ENCODE peak calls at places on chromosomes 16 and 17, in seven cellular contexts. One of them, this sample, is unnamed.
A peak's percentile ranks its signal among the peaks of the same experiment; 100 is the strongest.

GRCh38 chr17:59287887-59288286 is 43.6 kb upstream of the YPEL2 start:
- DNase-seq in CD8-positive, alpha-beta T cell: no peak
- DNase-seq in GM23338: no peak
- DNase-seq in mesendoderm: no peak
- DNase-seq in CD4-positive, CD25-positive, alpha-beta regulatory T cell: no peak
- DNase-seq in body of pancreas: no peak
- DNase-seq in heart right ventricle: no peak
- DNase-seq in this sample: no peak

GRCh38 chr17:3851461-3852100 is 5.5 kb upstream of the NCBP3 start:
- DNase-seq in CD8-positive, alpha-beta T cell: no peak
- DNase-seq in GM23338: no peak
- DNase-seq in mesendoderm: no peak
- DNase-seq in CD4-positive, CD25-positive, alpha-beta regulatory T cell: no peak
- DNase-seq in body of pancreas: no peak
- DNase-seq in heart right ventricle: no peak
- DNase-seq in this sample: no peak

GRCh38 chr16:67430504-67431076 is 331 bp upstream of the HSD11B2 start:
- DNase-seq in CD8-positive, alpha-beta T cell: no peak
- DNase-seq in GM23338: peak; percentile 83
- DNase-seq in mesendoderm: no peak
- DNase-seq in CD4-positive, CD25-positive, alpha-beta regulatory T cell: no peak
- DNase-seq in body of pancreas: no peak
- DNase-seq in heart right ventricle: no peak
- DNase-seq in this sample: no peak

GRCh38 chr16:29688172-29688571 is 9.2 kb downstream of the QPRT start:
- DNase-seq in CD8-positive, alpha-beta T cell: no peak
- DNase-seq in GM23338: peak; percentile 27
- DNase-seq in mesendoderm: no peak
- DNase-seq in CD4-positive, CD25-positive, alpha-beta regulatory T cell: no peak
- DNase-seq in body of pancreas: no peak
- DNase-seq in heart right ventricle: no peak
- DNase-seq in this sample: no peak

GRCh38 chr16:51553314-51553713 is 402.2 kb upstream of the SALL1 start:
- DNase-seq in CD8-positive, alpha-beta T cell: no peak
- DNase-seq in GM23338: no peak
- DNase-seq in mesendoderm: no peak
- DNase-seq in CD4-positive, CD25-positive, alpha-beta regulatory T cell: no peak
- DNase-seq in body of pancreas: no peak
- DNase-seq in heart right ventricle: no peak
- DNase-seq in this sample: no peak

GRCh38 chr16:704552-705380 is 835 bp downstream of the FBXL16 start:
- DNase-seq in CD8-positive, alpha-beta T cell: no peak
- DNase-seq in GM23338: no peak
- DNase-seq in mesendoderm: no peak
- DNase-seq in CD4-positive, CD25-positive, alpha-beta regulatory T cell: no peak
- DNase-seq in body of pancreas: no peak
- DNase-seq in heart right ventricle: no peak
- DNase-seq in this sample: no peak

GRCh38 chr17:5537251-5537650 is 47.1 kb downstream of the NLRP1 start:
- DNase-seq in CD8-positive, alpha-beta T cell: no peak
- DNase-seq in GM23338: no peak
- DNase-seq in mesendoderm: no peak
- DNase-seq in CD4-positive, CD25-positive, alpha-beta regulatory T cell: no peak
- DNase-seq in body of pancreas: no peak
- DNase-seq in heart right ventricle: no peak
- DNase-seq in this sample: no peak

GRCh38 chr16:20042848-20043247 is 30.8 kb downstream of the GPR139 start:
- DNase-seq in CD8-positive, alpha-beta T cell: no peak
- DNase-seq in GM23338: peak; percentile 18
- DNase-seq in mesendoderm: no peak
- DNase-seq in CD4-positive, CD25-positive, alpha-beta regulatory T cell: no peak
- DNase-seq in body of pancreas: no peak
- DNase-seq in heart right ventricle: no peak
- DNase-seq in this sample: no peak

GRCh38 chr17:80080081-80080480 is 21.3 kb upstream of the GAA start:
- DNase-seq in CD8-positive, alpha-beta T cell: no peak
- DNase-seq in GM23338: peak; percentile 34
- DNase-seq in mesendoderm: peak; percentile 60
- DNase-seq in CD4-positive, CD25-positive, alpha-beta regulatory T cell: no peak
- DNase-seq in body of pancreas: no peak
- DNase-seq in heart right ventricle: no peak
- DNase-seq in this sample: no peak

GRCh38 chr17:2724783-2725164 is 13.2 kb upstream of the CLUH start:
- DNase-seq in CD8-positive, alpha-beta T cell: no peak
- DNase-seq in GM23338: peak; percentile 88
- DNase-seq in mesendoderm: peak; percentile 89
- DNase-seq in CD4-positive, CD25-positive, alpha-beta regulatory T cell: no peak
- DNase-seq in body of pancreas: peak; percentile 63
- DNase-seq in heart right ventricle: peak; percentile 51
- DNase-seq in this sample: no peak

GRCh38 chr17:81120695-81121621 is 44.3 kb upstream of the PVALEF start:
- DNase-seq in CD8-positive, alpha-beta T cell: no peak
- DNase-seq in GM23338: no peak
- DNase-seq in mesendoderm: peak; percentile 34
- DNase-seq in CD4-positive, CD25-positive, alpha-beta regulatory T cell: no peak
- DNase-seq in body of pancreas: no peak
- DNase-seq in heart right ventricle: no peak
- DNase-seq in this sample: no peak

GRCh38 chr16:35352431-35352830 is 1893.0 kb downstream of the TP53TG3F start:
- DNase-seq in CD8-positive, alpha-beta T cell: no peak
- DNase-seq in GM23338: no peak
- DNase-seq in mesendoderm: no peak
- DNase-seq in CD4-positive, CD25-positive, alpha-beta regulatory T cell: no peak
- DNase-seq in body of pancreas: no peak
- DNase-seq in heart right ventricle: no peak
- DNase-seq in this sample: no peak

GRCh38 chr17:40345161-40346034 is 19.1 kb downstream of the GJD3 start:
- DNase-seq in CD8-positive, alpha-beta T cell: peak; percentile 42
- DNase-seq in GM23338: peak; percentile 97
- DNase-seq in mesendoderm: peak; percentile 96
- DNase-seq in CD4-positive, CD25-positive, alpha-beta regulatory T cell: peak; percentile 42
- DNase-seq in body of pancreas: peak; percentile 86
- DNase-seq in heart right ventricle: peak; percentile 83
- DNase-seq in this sample: no peak

GRCh38 chr16:29700253-29700987 is 21.4 kb downstream of the QPRT start:
- DNase-seq in CD8-positive, alpha-beta T cell: peak; percentile 74
- DNase-seq in GM23338: peak; percentile 93
- DNase-seq in mesendoderm: peak; percentile 91
- DNase-seq in CD4-positive, CD25-positive, alpha-beta regulatory T cell: peak; percentile 67
- DNase-seq in body of pancreas: peak; percentile 81
- DNase-seq in heart right ventricle: peak; percentile 77
- DNase-seq in this sample: peak; percentile 19

GRCh38 chr16:57041182-57042156 is 50.9 kb upstream of the CPNE2 start:
- DNase-seq in CD8-positive, alpha-beta T cell: peak; percentile 93
- DNase-seq in GM23338: no peak
- DNase-seq in mesendoderm: no peak
- DNase-seq in CD4-positive, CD25-positive, alpha-beta regulatory T cell: peak; percentile 63
- DNase-seq in body of pancreas: peak; percentile 13
- DNase-seq in heart right ventricle: no peak
- DNase-seq in this sample: no peak

GRCh38 chr16:743794-744500 is 3.1 kb upstream of the CIAO3 start:
- DNase-seq in CD8-positive, alpha-beta T cell: no peak
- DNase-seq in GM23338: peak; percentile 67
- DNase-seq in mesendoderm: peak; percentile 36
- DNase-seq in CD4-positive, CD25-positive, alpha-beta regulatory T cell: no peak
- DNase-seq in body of pancreas: no peak
- DNase-seq in heart right ventricle: no peak
- DNase-seq in this sample: no peak

GRCh38 chr16:78150233-78150632 is 50.8 kb downstream of the WWOX start:
- DNase-seq in CD8-positive, alpha-beta T cell: no peak
- DNase-seq in GM23338: no peak
- DNase-seq in mesendoderm: no peak
- DNase-seq in CD4-positive, CD25-positive, alpha-beta regulatory T cell: no peak
- DNase-seq in body of pancreas: no peak
- DNase-seq in heart right ventricle: no peak
- DNase-seq in this sample: no peak

DNA sequence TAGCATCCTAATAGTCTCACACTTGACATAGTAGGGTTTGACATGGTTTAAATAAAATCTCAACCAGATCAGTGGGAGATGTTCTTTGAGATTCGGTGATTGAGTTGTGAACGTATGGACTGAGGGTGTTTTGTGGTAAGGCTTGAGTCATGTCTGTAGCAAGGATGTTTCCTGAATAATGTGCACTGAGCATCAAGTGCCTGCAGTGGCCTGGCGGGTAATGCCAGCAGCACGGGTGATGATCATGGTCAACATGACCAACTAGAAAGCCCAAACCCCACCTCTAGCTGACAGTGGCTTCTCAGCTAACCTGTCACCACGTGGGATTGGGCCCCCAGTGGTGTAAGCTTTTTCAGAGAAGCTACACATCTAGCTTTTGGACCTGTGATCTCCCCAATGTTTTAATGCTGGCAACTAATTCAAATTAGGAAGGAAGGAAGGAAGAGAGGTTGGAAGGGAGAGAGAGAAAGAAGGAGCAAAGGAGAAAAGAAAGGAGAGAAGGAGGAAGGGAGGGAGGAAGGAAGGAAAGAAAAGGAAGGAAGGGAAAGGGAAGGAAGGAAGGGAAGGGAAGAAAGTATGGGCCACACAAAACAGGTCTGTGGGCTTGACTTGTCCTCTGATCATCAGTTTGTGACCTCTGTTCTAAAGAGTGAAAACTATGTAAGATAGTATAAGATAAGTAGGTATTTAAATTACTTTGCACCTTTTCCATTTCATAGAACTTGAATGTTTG is 55.4 kb downstream of the WWOX start:
- DNase-seq in CD8-positive, alpha-beta T cell: no peak
- DNase-seq in GM23338: no peak
- DNase-seq in mesendoderm: no peak
- DNase-seq in CD4-positive, CD25-positive, alpha-beta regulatory T cell: no peak
- DNase-seq in body of pancreas: no peak
- DNase-seq in heart right ventricle: no peak
- DNase-seq in this sample: no peak
- H3K27me3 ChIP-seq in CD8-positive, alpha-beta T cell: no peaks in the 10 kb centered on the region
- H3K27me3 ChIP-seq in GM23338: no peaks in the 10 kb centered on the region
- H3K27me3 ChIP-seq in mesendoderm: no peaks in the 10 kb centered on the region
- H3K27me3 ChIP-seq in CD4-positive, CD25-positive, alpha-beta regulatory T cell: no peaks in the 10 kb centered on the region
- H3K27me3 ChIP-seq in body of pancreas: no peaks in the 10 kb centered on the region
- H3K27me3 ChIP-seq in heart right ventricle: no peaks in the 10 kb centered on the region
- H3K27me3 ChIP-seq in this sample: no peaks in the 10 kb centered on the region

GRCh38 chr17:76735586-76736348 is 1.4 kb downstream of the SRSF2 start:
- DNase-seq in CD8-positive, alpha-beta T cell: no peak
- DNase-seq in GM23338: no peak
- DNase-seq in mesendoderm: no peak
- DNase-seq in CD4-positive, CD25-positive, alpha-beta regulatory T cell: no peak
- DNase-seq in body of pancreas: no peak
- DNase-seq in heart right ventricle: no peak
- DNase-seq in this sample: no peak

GRCh38 chr17:76736349-76737081 is 616 bp downstream of the SRSF2 start:
- DNase-seq in CD8-positive, alpha-beta T cell: peak; percentile 66
- DNase-seq in GM23338: peak; percentile 63
- DNase-seq in mesendoderm: peak; percentile 73
- DNase-seq in CD4-positive, CD25-positive, alpha-beta regulatory T cell: peak; percentile 58
- DNase-seq in body of pancreas: peak; percentile 82
- DNase-seq in heart right ventricle: peak; percentile 83
- DNase-seq in this sample: no peak

GRCh38 chr17:76734080-76734840 is 2.9 kb downstream of the SRSF2 start:
- DNase-seq in CD8-positive, alpha-beta T cell: no peak
- DNase-seq in GM23338: no peak
- DNase-seq in mesendoderm: no peak
- DNase-seq in CD4-positive, CD25-positive, alpha-beta regulatory T cell: no peak
- DNase-seq in body of pancreas: peak; percentile 19
- DNase-seq in heart right ventricle: no peak
- DNase-seq in this sample: no peak

GRCh38 chr17:76733618-76733957 is 3.5 kb downstream of the SRSF2 start:
- DNase-seq in CD8-positive, alpha-beta T cell: no peak
- DNase-seq in GM23338: no peak
- DNase-seq in mesendoderm: no peak
- DNase-seq in CD4-positive, CD25-positive, alpha-beta regulatory T cell: no peak
- DNase-seq in body of pancreas: no peak
- DNase-seq in heart right ventricle: no peak
- DNase-seq in this sample: no peak

DNA sequence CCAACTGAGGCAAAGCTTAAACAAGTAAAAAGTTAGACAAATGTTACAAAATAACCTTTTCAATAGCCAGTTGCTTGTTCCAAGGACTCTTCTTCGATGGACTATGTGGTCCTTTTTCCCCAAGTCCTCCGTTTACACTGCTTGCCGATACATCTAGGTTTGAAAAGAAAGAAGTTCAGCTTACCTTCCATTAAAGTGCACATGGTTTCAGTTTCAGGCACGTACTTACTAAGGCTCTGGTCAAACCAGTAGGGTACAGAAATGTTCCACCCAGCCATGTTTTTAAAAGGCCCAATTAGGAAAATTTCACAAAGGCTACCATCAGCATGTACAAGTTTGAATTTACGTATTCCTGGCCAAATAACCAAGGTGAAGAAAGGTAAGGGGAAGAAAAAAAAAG is 2.1 kb downstream of the SRSF2 start:
- DNase-seq in CD8-positive, alpha-beta T cell: no peak
- DNase-seq in GM23338: no peak
- DNase-seq in mesendoderm: no peak
- DNase-seq in CD4-positive, CD25-positive, alpha-beta regulatory T cell: no peak
- DNase-seq in body of pancreas: no peak
- DNase-seq in heart right ventricle: no peak
- DNase-seq in this sample: no peak
- H3K4me3 ChIP-seq in CD8-positive, alpha-beta T cell: peak overlapping the region; percentile 88
- H3K4me3 ChIP-seq in GM23338: peak overlapping the region; percentile 97
- H3K4me3 ChIP-seq in mesendoderm: peak overlapping the region; percentile 85
- H3K4me3 ChIP-seq in CD4-positive, CD25-positive, alpha-beta regulatory T cell: peak overlapping the region; percentile 90
- H3K4me3 ChIP-seq in body of pancreas: peak overlapping the region; percentile 85
- H3K4me3 ChIP-seq in heart right ventricle: peak overlapping the region; percentile 97
- H3K4me3 ChIP-seq in this sample: peak overlapping the region; percentile 89

DNA sequence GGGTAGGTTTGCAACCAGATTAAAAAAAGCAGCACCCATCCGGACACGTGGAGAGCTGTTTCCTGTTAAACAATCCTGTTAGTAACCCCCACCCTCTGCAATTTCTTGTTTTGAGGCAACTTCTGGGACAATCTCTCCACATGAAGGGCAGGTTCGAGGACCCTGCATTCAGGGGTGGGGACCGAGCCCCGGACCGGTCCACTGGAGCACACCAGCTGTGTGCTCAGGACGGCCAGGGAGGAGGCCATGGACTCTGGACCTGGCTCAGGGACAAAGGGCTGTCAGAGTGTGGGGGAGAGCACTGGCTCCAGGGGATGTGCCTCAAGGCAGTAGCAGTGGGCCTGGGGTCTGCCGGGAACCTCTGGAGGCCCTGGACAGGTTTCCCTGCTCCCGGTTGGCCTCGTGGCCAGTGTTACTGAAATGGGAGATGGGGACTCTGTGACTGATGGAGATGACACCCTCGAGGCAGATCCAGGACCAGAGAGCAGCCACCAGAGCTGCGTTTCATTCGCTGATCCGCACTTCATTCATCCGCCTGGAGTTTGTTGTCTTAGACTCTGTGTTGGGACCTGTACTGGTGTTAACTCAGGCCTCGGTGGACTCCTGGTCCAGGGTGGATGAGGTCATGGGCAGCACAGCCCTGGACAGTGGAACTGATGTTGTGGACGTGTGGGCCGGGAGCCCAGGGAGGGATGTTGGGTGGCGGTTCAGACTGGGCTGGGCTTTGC is 2.9 kb upstream of the CPNE7 start:
- DNase-seq in CD8-positive, alpha-beta T cell: no peak
- DNase-seq in GM23338: no peak
- DNase-seq in mesendoderm: no peak
- DNase-seq in CD4-positive, CD25-positive, alpha-beta regulatory T cell: no peak
- DNase-seq in body of pancreas: no peak
- DNase-seq in heart right ventricle: no peak
- DNase-seq in this sample: no peak
- H3K27ac ChIP-seq in CD8-positive, alpha-beta T cell: no peak overlapping the region
- H3K27ac ChIP-seq in GM23338: no peak overlapping the region
- H3K27ac ChIP-seq in mesendoderm: no peak overlapping the region
- H3K27ac ChIP-seq in CD4-positive, CD25-positive, alpha-beta regulatory T cell: no peak overlapping the region
- H3K27ac ChIP-seq in body of pancreas: no peak overlapping the region
- H3K27ac ChIP-seq in heart right ventricle: no peak overlapping the region
- H3K27ac ChIP-seq in this sample: no peak overlapping the region

GRCh38 chr17:77693776-77694175 is 264.7 kb upstream of the TNRC6C start:
- DNase-seq in CD8-positive, alpha-beta T cell: no peak
- DNase-seq in GM23338: no peak
- DNase-seq in mesendoderm: no peak
- DNase-seq in CD4-positive, CD25-positive, alpha-beta regulatory T cell: no peak
- DNase-seq in body of pancreas: no peak
- DNase-seq in heart right ventricle: no peak
- DNase-seq in this sample: no peak
- H3K27me3 ChIP-seq in CD8-positive, alpha-beta T cell: no peaks in the 10 kb centered on the region
- H3K27me3 ChIP-seq in GM23338: peaks cover 18% of the 10 kb centered on the region
- H3K27me3 ChIP-seq in mesendoderm: no peaks in the 10 kb centered on the region
- H3K27me3 ChIP-seq in CD4-positive, CD25-positive, alpha-beta regulatory T cell: no peaks in the 10 kb centered on the region
- H3K27me3 ChIP-seq in body of pancreas: peaks cover 5% of the 10 kb centered on the region
- H3K27me3 ChIP-seq in heart right ventricle: peaks cover 7% of the 10 kb centered on the region
- H3K27me3 ChIP-seq in this sample: no peaks in the 10 kb centered on the region